ENCODE peak calls at places on chromosomes 12 and 14, in four cellular contexts. One of them, this sample, is unnamed.

GRCh38 chr12:10341892-10342509 is 34.3 kb downstream of the KLRD1 start:
- DNase-seq in caudate nucleus: no peak
- DNase-seq in AG04450: no peak
- DNase-seq in bronchial epithelial cell: peak
- DNase-seq in this sample: no peak

GRCh38 chr14:55353686-55354467 is 57.8 kb downstream of the ATG14 start:
- DNase-seq in caudate nucleus: no peak
- DNase-seq in AG04450: no peak
- DNase-seq in bronchial epithelial cell: peak
- DNase-seq in this sample: peak

GRCh38 chr14:52700701-52701172 is 5.4 kb upstream of the ERO1A start:
- DNase-seq in caudate nucleus: no peak
- DNase-seq in AG04450: no peak
- DNase-seq in bronchial epithelial cell: peak
- DNase-seq in this sample: peak

GRCh38 chr14:59632381-59632780 is 55.8 kb upstream of the CCDC175 start:
- DNase-seq in caudate nucleus: no peak
- DNase-seq in AG04450: no peak
- DNase-seq in bronchial epithelial cell: peak
- DNase-seq in this sample: peak

GRCh38 chr14:37669242-37669641 is 73.8 kb downstream of the TTC6 start:
- DNase-seq in caudate nucleus: no peak
- DNase-seq in AG04450: no peak
- DNase-seq in bronchial epithelial cell: no peak
- DNase-seq in this sample: peak

GRCh38 chr12:101620762-101621133 is 26.0 kb downstream of the MYBPC1 start:
- DNase-seq in caudate nucleus: no peak
- DNase-seq in AG04450: no peak
- DNase-seq in bronchial epithelial cell: no peak
- DNase-seq in this sample: no peak

GRCh38 chr14:93090826-93091583 is 24.7 kb downstream of the ITPK1 start:
- DNase-seq in caudate nucleus: no peak
- DNase-seq in AG04450: no peak
- DNase-seq in bronchial epithelial cell: no peak
- DNase-seq in this sample: no peak

GRCh38 chr12:114166360-114166759 is 200.2 kb upstream of the RBM19 start:
- DNase-seq in caudate nucleus: no peak
- DNase-seq in AG04450: peak
- DNase-seq in bronchial epithelial cell: no peak
- DNase-seq in this sample: peak

GRCh38 chr12:55755246-55755645 is 12.3 kb downstream of the GDF11 start:
- DNase-seq in caudate nucleus: no peak
- DNase-seq in AG04450: no peak
- DNase-seq in bronchial epithelial cell: no peak
- DNase-seq in this sample: no peak

GRCh38 chr12:50603817-50604639 is 99.2 kb downstream of the DIP2B start:
- DNase-seq in caudate nucleus: no peak
- DNase-seq in AG04450: no peak
- DNase-seq in bronchial epithelial cell: no peak
- DNase-seq in this sample: no peak

GRCh38 chr12:3200779-3201738 is 123.9 kb downstream of the TSPAN9 start:
- DNase-seq in caudate nucleus: no peak
- DNase-seq in AG04450: no peak
- DNase-seq in bronchial epithelial cell: no peak
- DNase-seq in this sample: peak

GRCh38 chr14:94648801-94649200 is 36.6 kb downstream of the SERPINA3 start:
- DNase-seq in caudate nucleus: no peak
- DNase-seq in AG04450: no peak
- DNase-seq in bronchial epithelial cell: no peak
- DNase-seq in this sample: no peak

GRCh38 chr14:59228416-59228815 is 39.9 kb downstream of the DAAM1 start:
- DNase-seq in caudate nucleus: no peak
- DNase-seq in AG04450: no peak
- DNase-seq in bronchial epithelial cell: no peak
- DNase-seq in this sample: no peak

GRCh38 chr12:132432126-132432525 is 57.8 kb upstream of the FBRSL1 start:
- DNase-seq in caudate nucleus: no peak
- DNase-seq in AG04450: no peak
- DNase-seq in bronchial epithelial cell: no peak
- DNase-seq in this sample: no peak

GRCh38 chr12:113407931-113408585 is 4.4 kb upstream of the SDS start:
- DNase-seq in caudate nucleus: no peak
- DNase-seq in AG04450: no peak
- DNase-seq in bronchial epithelial cell: peak
- DNase-seq in this sample: peak

GRCh38 chr14:100375273-100375962 is 52.3 kb downstream of the SLC25A47 start:
- DNase-seq in caudate nucleus: no peak
- DNase-seq in AG04450: peak
- DNase-seq in bronchial epithelial cell: peak
- DNase-seq in this sample: peak

GRCh38 chr12:11711675-11712327 is 62.3 kb downstream of the ETV6 start:
- DNase-seq in caudate nucleus: no peak
- DNase-seq in AG04450: no peak
- DNase-seq in bronchial epithelial cell: no peak
- DNase-seq in this sample: no peak

GRCh38 chr12:31324845-31325523 is 966 bp downstream of the SINHCAF start:
- DNase-seq in caudate nucleus: peak
- DNase-seq in AG04450: no peak
- DNase-seq in bronchial epithelial cell: peak
- DNase-seq in this sample: peak

GRCh38 chr14:31692376-31692781 is 131.2 kb downstream of the NUBPL start:
- DNase-seq in caudate nucleus: no peak
- DNase-seq in AG04450: no peak
- DNase-seq in bronchial epithelial cell: no peak
- DNase-seq in this sample: no peak

GRCh38 chr12:67545298-67545697 is 103.2 kb upstream of the DYRK2 start:
- DNase-seq in caudate nucleus: no peak
- DNase-seq in AG04450: no peak
- DNase-seq in bronchial epithelial cell: no peak
- DNase-seq in this sample: no peak

GRCh38 chr14:51014625-51015024 is 70.3 kb upstream of the PYGL start:
- DNase-seq in caudate nucleus: no peak
- DNase-seq in AG04450: no peak
- DNase-seq in bronchial epithelial cell: no peak
- DNase-seq in this sample: peak

GRCh38 chr12:32586390-32586789 is 92.7 kb upstream of the DNM1L start:
- DNase-seq in caudate nucleus: no peak
- DNase-seq in AG04450: no peak
- DNase-seq in bronchial epithelial cell: peak
- DNase-seq in this sample: peak

GRCh38 chr14:96198430-96199133 is 6.1 kb upstream of the BDKRB2 start:
- DNase-seq in caudate nucleus: no peak
- DNase-seq in AG04450: no peak
- DNase-seq in bronchial epithelial cell: no peak
- DNase-seq in this sample: no peak

GRCh38 chr12:125983094-125983783 is 918.0 kb downstream of the AACS start:
- DNase-seq in caudate nucleus: no peak
- DNase-seq in AG04450: no peak
- DNase-seq in bronchial epithelial cell: peak
- DNase-seq in this sample: no peak

GRCh38 chr12:124293286-124294003 is 1.4 kb upstream of the RFLNA start:
- DNase-seq in caudate nucleus: no peak
- DNase-seq in AG04450: no peak
- DNase-seq in bronchial epithelial cell: no peak
- DNase-seq in this sample: no peak